ENCODE peak calls at places on chromosomes 2 and 18, in five cellular contexts. G is GM12878, E is K562, W is HepG2, L is H1. R is an unnamed sample. For H3K4me1, the result is how much of the 10 kb centered on the place peaks cover.

GRCh38 chr2:36499128-36499820 is 98.7 kb downstream of the FEZ2 start:
- DNase-seq in W (no peak), E (no peak), G (no peak), L (no peak), R (no peak)

GRCh38 chr2:22893773-22894517 is 491.0 kb upstream of the KLHL29 start:
- DNase-seq in G (no peak), L (no peak), W (no peak), E (no peak), R (no peak)

GRCh38 chr2:88832256-88832991 is 141.0 kb downstream of the RPIA start:
- DNase-seq in G (no peak), E (no peak), W (no peak), L (no peak), R (no peak)

GRCh38 chr2:222878877-222879601 is 18.2 kb downstream of the ACSL3 start:
- DNase-seq in W (peak), E (no peak), G (no peak), L (no peak), R (peak)

GRCh38 chr18:6158958-6159357 is 255.8 kb downstream of the L3MBTL4 start:
- DNase-seq in L (no peak), E (no peak), W (no peak), G (no peak), R (no peak)

GRCh38 chr2:203871371-203871983 is 3.9 kb downstream of the CTLA4 start:
- DNase-seq in G (peak), W (no peak), E (no peak), L (no peak), R (no peak)

GRCh38 chr18:24918257-24918656 is 433.7 kb downstream of the ZNF521 start:
- DNase-seq in W (no peak), L (no peak), E (no peak), G (no peak), R (no peak)

GRCh38 chr2:73947412-73948018 is 20.8 kb downstream of the DGUOK start:
- DNase-seq in E (no peak), L (no peak), W (no peak), G (no peak), R (no peak)

GRCh38 chr2:96913398-96914202 is 43.7 kb upstream of the SEMA4C start:
- DNase-seq in L (no peak), G (no peak), E (no peak), W (peak), R (no peak)

GRCh38 chr2:148982282-148982681 is 56.2 kb upstream of the LYPD6B start:
- DNase-seq in W (no peak), E (no peak), L (no peak), G (no peak), R (no peak)

GRCh38 chr2:158928965-158929364 is 39.5 kb upstream of the TANC1 start:
- DNase-seq in L (no peak), G (no peak), W (no peak), E (no peak), R (no peak)

GRCh38 chr2:99867690-99868089 is 274.7 kb downstream of the AFF3 start:
- DNase-seq in G (no peak), L (no peak), E (peak), W (no peak), R (no peak)

GRCh38 chr2:197426723-197427122 is 8.1 kb downstream of the SF3B1 start:
- DNase-seq in W (no peak), G (no peak), E (no peak), L (no peak), R (no peak)

GRCh38 chr2:240989451-240990265 is 8.8 kb upstream of the SNED1 start:
- DNase-seq in E (peak), G (no peak), W (peak), L (no peak), R (peak)

GRCh38 chr18:29664278-29665021 is 1378.1 kb downstream of the DSC3 start:
- DNase-seq in W (no peak), G (no peak), L (no peak), E (no peak), R (no peak)

GRCh38 chr2:101745711-101746694 is 48.5 kb downstream of the MAP4K4 start:
- DNase-seq in E (no peak), L (no peak), G (no peak), W (peak), R (no peak)

GRCh38 chr18:28193177-28193778 is 16.3 kb upstream of the CDH2 start:
- DNase-seq in L (no peak), E (no peak), G (no peak), W (peak), R (no peak)

GRCh38 chr18:28185121-28185520 is 8.2 kb upstream of the CDH2 start:
- DNase-seq in L (no peak), E (no peak), G (no peak), W (no peak), R (no peak)

GRCh38 chr18:28189400-28190239 is 12.7 kb upstream of the CDH2 start:
- DNase-seq in E (peak), L (no peak), W (peak), G (peak), R (peak)
- TF ChIP-seq SP1 in E (no peak), L (no peak), W (no peak), G (no peak), R (no peak)

GRCh38 chr2:157868993-157869392 is 7.1 kb downstream of the ACVR1 start:
- DNase-seq in L (no peak), W (no peak), G (no peak), E (no peak), R (no peak)
- H3K4me1 ChIP-seq in L (under half), W (under half), G (under half), E (under half), R (under half)

GRCh38 chr2:236404346-236404745 is 140.1 kb upstream of the ASB18 start:
- DNase-seq in E (no peak), G (no peak), L (no peak), W (no peak), R (no peak)

GRCh38 chr2:236408090-236408489 is 143.9 kb upstream of the ASB18 start:
- DNase-seq in L (no peak), W (no peak), E (no peak), G (no peak), R (no peak)

GRCh38 chr2:236403811-236404210 is 139.6 kb upstream of the ASB18 start:
- DNase-seq in L (no peak), E (no peak), W (no peak), G (no peak), R (no peak)

GRCh38 chr2:236403125-236403524 is 138.9 kb upstream of the ASB18 start:
- DNase-seq in G (no peak), L (no peak), W (no peak), E (no peak), R (no peak)

DNA sequence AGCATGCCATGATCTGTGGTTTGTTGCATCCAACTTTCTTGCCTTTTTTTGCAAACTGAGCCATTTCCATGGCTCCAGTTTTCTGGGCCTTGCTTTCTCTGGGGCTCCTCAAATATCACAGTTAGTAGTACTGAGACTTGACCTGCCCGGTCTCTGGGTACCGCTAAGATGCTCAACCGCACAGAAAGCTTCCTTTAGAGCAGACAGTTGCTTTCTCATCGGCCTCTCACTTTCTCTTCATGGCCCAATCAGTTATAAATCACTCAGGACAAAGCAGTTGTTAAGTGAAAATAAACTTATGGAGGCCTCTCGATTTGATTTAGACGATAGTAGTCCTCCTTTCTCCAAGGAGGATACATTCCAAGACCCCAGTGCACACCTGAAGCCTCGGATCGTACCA is 141.2 kb upstream of the ASB18 start:
- DNase-seq in G (no peak), E (no peak), W (no peak), L (no peak), R (no peak)
- TF ChIP-seq SP1 in G (no peak), E (no peak), W (no peak), L (no peak), R (no peak)

DNA sequence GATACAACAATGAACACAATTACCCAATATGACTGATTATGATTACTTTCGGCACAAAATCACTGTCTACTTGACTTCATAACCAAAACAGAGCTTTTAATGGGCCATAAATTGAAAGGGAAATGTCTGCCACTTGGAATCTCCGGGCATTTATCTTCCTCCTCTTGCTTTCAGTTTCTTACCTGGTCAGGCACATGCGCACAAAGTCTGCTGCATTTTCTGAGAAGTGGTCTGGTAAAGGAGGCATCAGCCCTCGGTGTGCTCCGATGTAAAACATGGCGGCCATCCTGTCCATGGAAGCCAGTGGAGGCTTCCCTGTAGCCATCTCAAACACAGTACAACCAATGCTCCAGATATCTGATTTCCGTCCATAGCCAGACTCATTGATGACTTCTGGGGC is 62.0 kb downstream of the CCNT2 start:
- DNase-seq in E (no peak), G (no peak), L (no peak), W (no peak), R (no peak)
- H3K4me1 ChIP-seq in E (under half), G (under half), L (under half), W (under half), R (under half)

DNA sequence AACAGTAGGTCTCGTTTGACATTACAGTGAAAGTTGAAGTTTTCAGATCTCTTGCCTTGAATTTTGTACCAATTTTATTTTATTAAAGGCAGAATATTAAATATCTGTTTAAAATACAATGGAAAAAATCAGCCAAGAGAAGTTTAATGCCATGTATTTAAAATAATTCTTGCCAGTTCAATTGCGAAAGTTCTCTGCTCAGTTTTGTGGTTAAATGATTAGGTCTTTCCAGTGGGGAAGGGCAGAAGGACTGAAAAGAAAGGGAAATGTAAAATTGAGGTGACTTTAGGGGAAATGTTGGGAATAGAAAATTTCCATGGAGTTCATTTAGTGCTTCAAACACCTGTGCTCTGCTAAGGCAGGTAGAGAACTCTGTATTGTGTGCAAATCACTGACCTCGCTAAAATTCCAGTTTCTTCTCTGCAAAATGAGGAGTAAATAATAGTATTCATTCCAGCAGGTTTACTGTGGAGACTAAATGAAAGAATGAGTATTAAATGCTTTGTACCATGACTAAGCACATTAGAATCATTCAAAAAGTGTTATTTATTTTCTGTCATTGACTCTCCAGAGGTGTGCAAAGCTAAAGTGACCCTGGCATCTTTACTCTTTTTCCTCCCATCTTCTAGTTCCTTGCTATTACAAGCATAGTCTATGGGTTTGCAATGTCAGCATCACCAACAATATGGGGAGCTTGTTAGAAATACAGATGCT is 74.4 kb downstream of the KIAA1328 start:
- DNase-seq in W (no peak), G (no peak), L (no peak), E (no peak), R (no peak)
- TF ChIP-seq SP1 in W (no peak), G (no peak), L (no peak), E (no peak), R (no peak)

GRCh38 chr2:208346756-208347155 is 59.8 kb upstream of the PTH2R start:
- DNase-seq in E (no peak), W (no peak), G (no peak), L (no peak), R (no peak)

GRCh38 chr2:208354964-208355381 is 51.6 kb upstream of the PTH2R start:
- DNase-seq in L (no peak), G (no peak), W (peak), E (no peak), R (no peak)

GRCh38 chr2:208352644-208353567 is 53.7 kb upstream of the PTH2R start:
- DNase-seq in L (no peak), G (no peak), E (no peak), W (no peak), R (no peak)

GRCh38 chr2:208350610-208351009 is 56.0 kb upstream of the PTH2R start:
- DNase-seq in G (no peak), E (no peak), L (no peak), W (no peak), R (no peak)
- H3K4me1 ChIP-seq in G (under half), E (under half), L (under half), W (under half), R (under half)

DNA sequence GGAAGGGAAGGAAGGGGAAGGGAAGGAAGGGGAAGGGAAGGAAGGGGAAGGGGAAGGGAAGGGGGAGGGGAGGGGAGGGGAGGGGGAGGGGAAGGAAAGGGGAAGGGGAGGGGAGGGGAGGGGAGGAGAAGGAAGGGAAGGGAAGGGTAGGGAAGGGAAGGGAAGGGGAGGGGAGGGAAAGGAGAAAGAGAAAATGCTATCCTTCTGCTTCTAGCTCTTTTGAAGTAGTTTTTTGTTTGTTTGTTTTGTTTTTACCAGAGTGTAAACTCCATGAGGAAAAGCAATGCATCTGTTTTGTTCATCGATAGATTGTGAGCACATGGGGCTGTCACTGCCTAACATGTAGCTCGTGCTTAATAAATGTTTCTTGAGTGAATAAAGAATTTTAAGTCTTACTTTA is 1592.7 kb upstream of the ACVR2A start:
- DNase-seq in E (no peak), L (no peak), W (no peak), G (no peak), R (no peak)
- TF ChIP-seq SP1 in E (no peak), L (no peak), W (no peak), G (no peak), R (no peak)

DNA sequence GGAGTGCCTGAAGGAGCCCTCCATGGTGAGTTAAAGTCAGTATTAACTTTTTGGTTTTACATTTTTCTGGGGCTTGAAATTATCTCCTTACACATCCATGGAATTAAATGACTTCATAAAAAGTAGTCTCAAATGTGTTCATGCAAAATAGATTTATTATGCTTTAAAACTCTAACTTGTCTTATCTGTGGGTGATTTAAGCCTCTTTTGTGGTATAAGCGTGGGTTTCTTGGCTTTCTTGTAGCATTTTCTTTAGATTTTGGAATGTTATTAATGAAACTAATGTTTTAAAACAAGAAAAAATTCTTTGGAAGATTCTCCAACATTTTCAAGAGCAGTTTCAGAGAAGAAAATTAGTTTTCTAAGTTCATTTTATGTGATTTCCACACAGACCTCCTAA is 27.8 kb downstream of the NABP1 start:
- DNase-seq in W (no peak), L (no peak), G (no peak), E (no peak), R (no peak)
- H3K4me1 ChIP-seq in W (under half), L (under half), G (under half), E (under half), R (under half)

DNA sequence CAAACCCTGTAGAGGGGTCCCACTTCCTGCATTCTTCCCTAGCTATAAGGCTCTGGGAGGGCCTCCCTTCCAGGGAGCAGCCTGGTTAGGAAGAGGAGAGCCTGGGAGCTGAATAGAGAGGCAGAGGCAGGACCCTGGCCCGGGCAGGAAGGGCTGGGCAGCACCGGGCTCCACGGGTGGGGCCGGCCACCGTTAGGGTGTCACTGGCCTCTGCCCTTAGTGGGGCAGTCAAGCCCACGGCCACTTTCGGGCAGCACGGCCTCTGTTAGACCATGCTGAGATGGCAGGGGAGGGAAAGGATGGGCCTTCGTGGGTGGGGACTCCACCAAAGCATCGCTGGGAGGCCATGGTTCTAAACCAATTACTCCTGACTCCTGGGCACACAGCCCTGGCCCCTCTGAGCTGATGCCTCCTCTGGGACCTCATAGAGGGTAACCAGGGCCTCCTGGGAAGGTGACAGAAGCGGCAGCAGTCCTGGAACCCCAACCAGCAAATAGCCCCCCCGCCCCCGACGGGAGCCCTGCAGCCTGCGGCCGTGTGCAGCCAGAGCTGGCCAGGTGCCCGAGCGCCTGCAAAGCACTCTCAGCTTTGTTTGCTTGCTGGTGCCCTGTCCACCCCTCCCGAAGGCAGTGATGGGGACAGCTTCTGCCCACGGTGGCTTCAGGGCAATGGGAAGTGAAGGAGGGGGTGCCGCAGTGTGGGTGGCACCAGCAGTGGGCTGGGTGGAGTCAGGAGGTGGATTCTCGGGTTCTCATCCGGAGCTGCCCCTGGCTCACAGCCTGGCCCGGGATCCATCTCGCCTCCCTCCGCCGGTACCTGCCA is 16.3 kb upstream of the HPCAL1 start:
- DNase-seq in L (no peak), E (no peak), G (no peak), W (no peak), R (no peak)
- TF ChIP-seq SP1 in L (no peak), E (no peak), G (no peak), W (no peak), R (no peak)

R was measured in HCT116.